ENCODE peak calls at places on chromosomes 16 and 17, in seven cellular contexts. E is hepatocyte, I is neural progenitor cell, Y is mucosa of descending colon, X is chondrocyte, K is IMR-90, P is GM12864. O is an unnamed sample.

GRCh38 chr17:50452627-50453300 is 15.9 kb downstream of the CHAD start:
- DNase-seq in Y (peak; percentile 78), I (no peak), K (peak; percentile 19), E (no peak), X (no peak), P (no peak), O (no peak)

GRCh38 chr16:57711331-57711730 is 16.7 kb downstream of the DRC7 start:
- DNase-seq in I (no peak), K (no peak), P (no peak), X (no peak), Y (no peak), E (no peak), O (no peak)

GRCh38 chr16:70770968-70771552 is 29.9 kb downstream of the VAC14 start:
- DNase-seq in Y (peak; percentile 77), X (peak; percentile 40), E (peak; percentile 72), K (peak; percentile 54), P (no peak), I (peak; percentile 64), O (peak; percentile 80)

GRCh38 chr16:71622088-71622487 is 3.9 kb upstream of the MARVELD3 start:
- DNase-seq in P (no peak), Y (no peak), X (no peak), E (no peak), K (no peak), I (no peak), O (no peak)

GRCh38 chr17:32746698-32747097 is 130.2 kb downstream of the MYO1D start:
- DNase-seq in Y (no peak), X (no peak), I (no peak), K (peak; percentile 45), P (no peak), E (no peak), O (no peak)

GRCh38 chr16:69064164-69064563 is 41.3 kb upstream of the HAS3 start:
- DNase-seq in I (no peak), K (peak; percentile 36), Y (no peak), X (no peak), P (no peak), E (no peak), O (no peak)

GRCh38 chr17:82179412-82179811 is 33.2 kb downstream of the CCDC57 start:
- DNase-seq in P (no peak), X (no peak), Y (no peak), K (no peak), E (no peak), I (no peak), O (no peak)

GRCh38 chr16:1772362-1772907 is at the start of gene EME2:
- DNase-seq in P (no peak), Y (no peak), X (no peak), K (peak; percentile 33), I (peak; percentile 54), E (peak; percentile 54), O (no peak)

GRCh38 chr16:88611220-88611821 is 27.1 kb upstream of the IL17C start:
- DNase-seq in K (no peak), X (no peak), P (no peak), I (peak; percentile 73), E (no peak), Y (no peak), O (no peak)

GRCh38 chr16:88103011-88103410 is 151.8 kb downstream of the BANP start:
- DNase-seq in Y (no peak), X (peak; percentile 49), K (no peak), I (no peak), E (no peak), P (no peak), O (no peak)

DNA sequence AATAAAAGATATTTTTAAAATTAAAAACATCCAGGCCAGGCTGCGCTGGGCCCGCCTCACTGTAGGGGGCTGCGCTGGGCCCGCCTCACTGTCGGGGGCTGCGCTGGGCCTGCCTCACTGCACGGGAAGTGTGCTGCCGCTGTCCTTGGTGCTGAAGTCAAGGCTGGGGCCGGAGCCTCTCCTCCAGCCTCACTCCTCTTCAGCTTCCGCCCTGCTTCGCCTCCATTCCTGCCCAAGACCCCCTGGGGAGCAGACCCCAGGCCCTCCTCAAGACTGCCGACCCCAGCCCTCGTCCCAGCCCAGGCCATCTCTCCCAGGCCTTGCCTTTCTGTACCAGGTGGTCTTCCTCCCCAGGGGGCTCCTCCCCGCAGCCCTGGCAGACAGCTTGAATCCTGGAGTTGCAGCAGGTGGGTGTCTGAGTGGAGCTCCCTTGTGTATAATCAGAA is 26.2 kb downstream of the ENDOV start:
- DNase-seq in P (no peak), I (peak; percentile 92), X (no peak), E (peak; percentile 80), K (peak; percentile 36), Y (peak; percentile 44), O (peak; percentile 85)
- TF ChIP-seq CTCF in P (no peak), I (no peak), X (peak; percentile 37), E (no peak), K (peak; percentile 2), Y (no peak), O (peak; percentile 62)

DNA sequence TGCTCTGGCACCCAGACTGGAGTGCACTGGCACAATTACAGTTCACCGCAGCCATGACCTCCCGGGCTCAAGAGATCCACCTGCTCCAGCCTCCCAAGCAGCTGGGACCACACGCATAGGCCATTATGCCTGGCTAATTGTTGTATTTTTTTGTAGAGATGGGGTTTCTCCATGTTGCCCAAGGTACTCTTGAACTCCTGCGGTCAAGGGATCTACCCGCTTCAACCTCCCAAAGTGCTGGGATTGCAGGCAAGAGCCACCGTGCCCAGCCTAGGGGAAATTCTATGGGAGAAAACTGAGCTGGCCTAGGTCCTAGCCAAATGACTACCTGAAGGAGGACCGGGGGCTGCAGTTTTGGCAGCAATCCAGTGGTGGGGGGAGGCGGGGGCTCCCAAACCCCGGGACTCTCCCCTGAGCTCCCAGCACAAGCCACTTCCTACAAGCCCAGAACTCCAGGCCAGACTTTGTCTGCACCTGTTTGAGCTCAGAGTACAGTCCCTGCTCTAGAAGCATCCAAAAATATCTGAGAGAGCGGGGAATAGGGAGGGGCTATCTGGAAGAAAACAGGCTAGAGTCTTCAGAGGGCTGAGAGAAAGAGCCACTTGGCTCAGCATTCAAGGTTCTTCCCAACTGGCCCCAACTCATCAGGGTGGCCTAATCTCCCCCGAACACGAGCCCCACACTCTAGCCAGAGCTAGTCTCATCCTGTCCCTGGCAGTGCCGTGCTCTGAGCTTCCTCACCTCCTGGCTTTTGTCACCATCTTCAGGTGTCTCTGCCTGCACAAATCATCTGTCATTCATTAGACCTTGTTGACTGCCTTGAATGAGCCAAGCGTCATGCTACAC is 9.1 kb downstream of the SRL start:
- DNase-seq in E (no peak), I (no peak), P (no peak), Y (no peak), X (no peak), K (no peak), O (no peak)
- TF ChIP-seq CTCF in E (no peak), I (no peak), P (no peak), Y (no peak), X (no peak), K (no peak), O (no peak)

GRCh38 chr16:21689107-21689506 is 25.3 kb downstream of the OTOA start:
- DNase-seq in K (no peak), P (no peak), X (no peak), Y (no peak), I (no peak), E (no peak), O (no peak)

GRCh38 chr16:21683184-21683583 is 19.4 kb downstream of the OTOA start:
- DNase-seq in Y (no peak), X (no peak), K (no peak), P (no peak), E (no peak), I (no peak), O (no peak)

GRCh38 chr16:21685034-21685455 is 21.3 kb downstream of the OTOA start:
- DNase-seq in P (no peak), Y (no peak), E (peak; percentile 13), I (peak; percentile 79), X (no peak), K (no peak), O (no peak)

GRCh38 chr16:21684199-21684598 is 20.4 kb downstream of the OTOA start:
- DNase-seq in P (no peak), X (no peak), Y (no peak), K (no peak), I (peak; percentile 33), E (no peak), O (no peak)
- TF ChIP-seq CTCF in P (peak; percentile 83), X (peak; percentile 68), Y (no peak), K (peak; percentile 10), I (peak; percentile 67), E (peak; percentile 32), O (peak; percentile 70)

GRCh38 chr17:45782889-45783592 is 1.1 kb upstream of the CRHR1 start:
- DNase-seq in X (no peak), I (peak; percentile 90), E (peak; percentile 57), Y (no peak), P (no peak), K (no peak), O (peak; percentile 79)
- TF ChIP-seq CTCF in X (peak; percentile 79), I (peak; percentile 81), E (peak; percentile 55), Y (no peak), P (peak; percentile 41), K (peak; percentile 29), O (peak; percentile 95)

GRCh38 chr17:80862978-80863377 is 128.7 kb upstream of the CHMP6 start:
- DNase-seq in X (no peak), I (no peak), P (no peak), E (no peak), K (no peak), Y (no peak), O (no peak)

GRCh38 chr17:80862341-80862969 is 129.2 kb upstream of the CHMP6 start:
- DNase-seq in I (no peak), Y (peak; percentile 17), P (no peak), K (no peak), E (no peak), X (peak; percentile 79), O (no peak)

GRCh38 chr17:80860703-80861359 is 130.8 kb upstream of the CHMP6 start:
- DNase-seq in E (no peak), I (no peak), X (no peak), P (no peak), Y (peak; percentile 15), K (no peak), O (no peak)

GRCh38 chr17:80861360-80861861 is 130.2 kb upstream of the CHMP6 start:
- DNase-seq in K (no peak), I (no peak), E (no peak), P (no peak), X (peak; percentile 49), Y (no peak), O (no peak)

GRCh38 chr17:80861892-80862291 is 129.7 kb upstream of the CHMP6 start:
- DNase-seq in Y (peak; percentile 31), E (no peak), P (no peak), X (peak; percentile 52), I (peak; percentile 53), K (peak; percentile 30), O (no peak)
- TF ChIP-seq CTCF in Y (no peak), E (peak; percentile 10), P (no peak), X (peak; percentile 72), I (peak; percentile 45), K (peak; percentile 37), O (peak; percentile 66)

DNA sequence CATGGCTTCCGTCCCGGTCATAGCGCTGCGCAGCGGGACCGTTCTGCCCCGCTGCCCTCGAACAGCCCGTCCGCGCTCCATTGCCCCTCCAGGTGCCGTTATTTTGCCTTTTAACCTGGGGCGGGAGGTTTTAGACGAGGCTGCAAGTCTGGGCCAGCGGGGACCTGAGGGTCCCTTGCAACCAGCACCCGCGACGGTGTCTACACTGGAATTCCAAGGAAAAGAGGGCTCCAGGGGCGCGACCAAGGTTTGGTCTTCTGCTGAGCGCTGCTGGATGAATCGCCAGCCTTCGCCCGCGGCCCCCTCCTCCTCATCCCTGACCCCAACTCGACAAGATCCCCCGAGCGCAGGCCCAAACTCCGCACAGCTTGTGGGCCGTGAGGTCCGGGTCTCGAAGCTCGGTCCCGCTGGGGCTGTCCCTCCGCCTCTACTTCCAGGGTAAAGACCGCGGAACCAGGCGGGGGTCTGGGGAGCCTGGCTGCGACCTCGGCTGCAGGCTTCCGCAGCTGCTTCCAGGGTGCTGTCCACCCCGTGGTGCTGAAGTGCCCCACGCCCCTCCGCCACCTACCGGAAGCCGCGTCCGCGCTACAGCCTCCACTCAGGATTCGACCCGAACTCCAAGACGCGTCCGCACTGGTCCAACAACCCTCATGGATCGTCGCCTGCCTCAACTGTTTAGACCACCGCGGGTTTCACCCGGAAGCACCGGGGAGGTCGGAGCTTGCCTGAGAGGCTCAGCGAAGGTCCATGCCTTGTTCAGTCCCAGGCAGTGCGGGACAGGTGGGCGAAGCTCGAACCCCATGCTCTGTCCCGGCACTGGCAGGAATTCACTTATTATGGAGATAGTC is 10.1 kb upstream of the CA4 start:
- DNase-seq in I (peak; percentile 92), Y (peak; percentile 85), P (no peak), K (peak; percentile 58), X (no peak), E (peak; percentile 88), O (peak; percentile 85)
- TF ChIP-seq CTCF in I (peak; percentile 67), Y (peak; percentile 59), P (peak; percentile 50), K (peak; percentile 77), X (peak; percentile 84), E (peak; percentile 70), O (peak; percentile 68)

O was measured in type B pancreatic cell.